ENCODE peak calls at places on chromosomes 7 and 10, in four cellular contexts. One of them, this sample, is unnamed.

GRCh38 chr10:106038246-106038645 is 1126.3 kb downstream of the SORCS1 start:
- DNase-seq in NCI-H1105 treated with DMSO at 0.1 percent for 48 hours: no peak
- DNase-seq in MM.1S: no peak
- DNase-seq in RKO: no peak
- DNase-seq in this sample: no peak

GRCh38 chr10:43076876-43077420 is at the start of gene RET:
- DNase-seq in NCI-H1105 treated with DMSO at 0.1 percent for 48 hours: no peak
- DNase-seq in MM.1S: no peak
- DNase-seq in RKO: no peak
- DNase-seq in this sample: peak

GRCh38 chr10:110208614-110209398 is 1.4 kb downstream of the MXI1 start:
- DNase-seq in NCI-H1105 treated with DMSO at 0.1 percent for 48 hours: no peak
- DNase-seq in MM.1S: peak
- DNase-seq in RKO: peak
- DNase-seq in this sample: peak

GRCh38 chr10:77909755-77910375 is 16.7 kb downstream of the DLG5 start:
- DNase-seq in NCI-H1105 treated with DMSO at 0.1 percent for 48 hours: no peak
- DNase-seq in MM.1S: no peak
- DNase-seq in RKO: peak
- DNase-seq in this sample: no peak

GRCh38 chr7:140143997-140144396 is 32.8 kb downstream of the KDM7A start:
- DNase-seq in NCI-H1105 treated with DMSO at 0.1 percent for 48 hours: no peak
- DNase-seq in MM.1S: no peak
- DNase-seq in RKO: no peak
- DNase-seq in this sample: no peak

GRCh38 chr10:97648557-97649404 is 8.3 kb downstream of the PI4K2A start:
- DNase-seq in NCI-H1105 treated with DMSO at 0.1 percent for 48 hours: no peak
- DNase-seq in MM.1S: no peak
- DNase-seq in RKO: peak
- DNase-seq in this sample: peak

GRCh38 chr7:95725170-95725569 is 47.2 kb upstream of the DYNC1I1 start:
- DNase-seq in NCI-H1105 treated with DMSO at 0.1 percent for 48 hours: peak
- DNase-seq in MM.1S: peak
- DNase-seq in RKO: peak
- DNase-seq in this sample: no peak

GRCh38 chr7:47739901-47740300 is 158.0 kb upstream of the TNS3 start:
- DNase-seq in NCI-H1105 treated with DMSO at 0.1 percent for 48 hours: no peak
- DNase-seq in MM.1S: no peak
- DNase-seq in RKO: no peak
- DNase-seq in this sample: no peak

GRCh38 chr10:51937313-51937712 is 237.9 kb upstream of the CSTF2T start:
- DNase-seq in NCI-H1105 treated with DMSO at 0.1 percent for 48 hours: no peak
- DNase-seq in MM.1S: no peak
- DNase-seq in RKO: no peak
- DNase-seq in this sample: no peak

GRCh38 chr7:91128574-91129348 is 135.5 kb upstream of the FZD1 start:
- DNase-seq in NCI-H1105 treated with DMSO at 0.1 percent for 48 hours: no peak
- DNase-seq in MM.1S: no peak
- DNase-seq in RKO: no peak
- DNase-seq in this sample: no peak

GRCh38 chr7:92836489-92837213 is at the start of gene CDK6:
- DNase-seq in NCI-H1105 treated with DMSO at 0.1 percent for 48 hours: peak
- DNase-seq in MM.1S: peak
- DNase-seq in RKO: peak
- DNase-seq in this sample: peak

GRCh38 chr10:14253079-14253478 is 77.6 kb downstream of the FRMD4A start:
- DNase-seq in NCI-H1105 treated with DMSO at 0.1 percent for 48 hours: no peak
- DNase-seq in MM.1S: no peak
- DNase-seq in RKO: no peak
- DNase-seq in this sample: no peak

GRCh38 chr7:37259381-37259821 is 189.3 kb downstream of the ELMO1 start:
- DNase-seq in NCI-H1105 treated with DMSO at 0.1 percent for 48 hours: no peak
- DNase-seq in MM.1S: no peak
- DNase-seq in RKO: no peak
- DNase-seq in this sample: no peak

GRCh38 chr10:96448021-96448457 is 65.7 kb downstream of the TLL2 start:
- DNase-seq in NCI-H1105 treated with DMSO at 0.1 percent for 48 hours: no peak
- DNase-seq in MM.1S: no peak
- DNase-seq in RKO: no peak
- DNase-seq in this sample: no peak

GRCh38 chr7:123346771-123347170 is 147.0 kb upstream of the SLC13A1 start:
- DNase-seq in NCI-H1105 treated with DMSO at 0.1 percent for 48 hours: no peak
- DNase-seq in MM.1S: no peak
- DNase-seq in RKO: no peak
- DNase-seq in this sample: no peak

GRCh38 chr7:20651960-20652544 is 36.6 kb downstream of the ABCB5 start:
- DNase-seq in NCI-H1105 treated with DMSO at 0.1 percent for 48 hours: peak
- DNase-seq in MM.1S: peak
- DNase-seq in RKO: peak
- DNase-seq in this sample: peak

GRCh38 chr10:32004161-32004591 is 52.0 kb downstream of the KIF5B start:
- DNase-seq in NCI-H1105 treated with DMSO at 0.1 percent for 48 hours: no peak
- DNase-seq in MM.1S: peak
- DNase-seq in RKO: peak
- DNase-seq in this sample: no peak

GRCh38 chr10:78727251-78727650 is 341.5 kb upstream of the ZMIZ1 start:
- DNase-seq in NCI-H1105 treated with DMSO at 0.1 percent for 48 hours: no peak
- DNase-seq in MM.1S: no peak
- DNase-seq in RKO: no peak
- DNase-seq in this sample: no peak

GRCh38 chr10:60646966-60647796 is 131.1 kb upstream of the CDK1 start:
- DNase-seq in NCI-H1105 treated with DMSO at 0.1 percent for 48 hours: peak
- DNase-seq in MM.1S: peak
- DNase-seq in RKO: peak
- DNase-seq in this sample: peak

GRCh38 chr7:4885317-4885807 is 1.8 kb upstream of the RADIL start:
- DNase-seq in NCI-H1105 treated with DMSO at 0.1 percent for 48 hours: no peak
- DNase-seq in MM.1S: no peak
- DNase-seq in RKO: no peak
- DNase-seq in this sample: no peak

GRCh38 chr7:30778246-30779025 is 7.2 kb downstream of the MINDY4 start:
- DNase-seq in NCI-H1105 treated with DMSO at 0.1 percent for 48 hours: no peak
- DNase-seq in MM.1S: no peak
- DNase-seq in RKO: no peak
- DNase-seq in this sample: no peak

GRCh38 chr7:135994466-135995205 is 17.5 kb upstream of the MTPN start:
- DNase-seq in NCI-H1105 treated with DMSO at 0.1 percent for 48 hours: no peak
- DNase-seq in MM.1S: peak
- DNase-seq in RKO: peak
- DNase-seq in this sample: no peak

GRCh38 chr7:69439636-69440325 is 158.5 kb upstream of the AUTS2 start:
- DNase-seq in NCI-H1105 treated with DMSO at 0.1 percent for 48 hours: no peak
- DNase-seq in MM.1S: no peak
- DNase-seq in RKO: no peak
- DNase-seq in this sample: no peak

GRCh38 chr7:74272305-74273038 is 16.7 kb upstream of the CLIP2 start:
- DNase-seq in NCI-H1105 treated with DMSO at 0.1 percent for 48 hours: no peak
- DNase-seq in MM.1S: no peak
- DNase-seq in RKO: peak
- DNase-seq in this sample: peak

This sample was measured in ACHN.